ENCODE peak calls at places on chromosomes 6 and 20, in seven cellular contexts. H, D, Y, N, X, C and I are unnamed samples.

GRCh38 chr20:40672095-40672494 is 16.9 kb downstream of the MAFB start:
- DNase-seq in X (no peak), D (no peak), N (no peak), Y (no peak), C (no peak), H (no peak), I (no peak)

GRCh38 chr20:19880256-19881079 is 122.4 kb downstream of the RIN2 start:
- DNase-seq in N (no peak), C (peak), D (peak), X (no peak), H (peak), Y (no peak), I (no peak)

GRCh38 chr6:35713426-35713825 is 23.4 kb upstream of the ARMC12 start:
- DNase-seq in C (no peak), N (no peak), H (no peak), D (no peak), Y (no peak), X (no peak), I (no peak)

GRCh38 chr20:32208499-32209154 is 947 bp downstream of the POFUT1 start:
- DNase-seq in X (no peak), C (no peak), H (no peak), D (no peak), N (no peak), Y (peak), I (no peak)

GRCh38 chr6:144474290-144474689 is 189.2 kb downstream of the UTRN start:
- DNase-seq in X (no peak), D (no peak), Y (no peak), N (no peak), H (no peak), C (no peak), I (no peak)

GRCh38 chr6:47455533-47456209 is 21.9 kb upstream of the CD2AP start:
- DNase-seq in N (no peak), C (no peak), X (no peak), D (peak), Y (no peak), H (no peak), I (no peak)

GRCh38 chr6:106510090-106510970 is 119.0 kb downstream of the RTN4IP1 start:
- DNase-seq in C (no peak), H (no peak), Y (peak), D (peak), X (peak), N (no peak), I (peak)

GRCh38 chr20:18007534-18008292 is 38.9 kb downstream of the MGME1 start:
- DNase-seq in D (no peak), H (no peak), N (no peak), Y (no peak), X (no peak), C (no peak), I (peak)

GRCh38 chr20:46963196-46963529 is 68.5 kb downstream of the EYA2 start:
- DNase-seq in C (no peak), Y (no peak), X (no peak), H (no peak), N (no peak), D (no peak), I (no peak)

GRCh38 chr6:143842468-143842901 is 653 bp upstream of the LTV1 start:
- DNase-seq in N (no peak), Y (peak), C (no peak), H (peak), D (peak), X (no peak), I (peak)

GRCh38 chr20:43432498-43432897 is 25.2 kb upstream of the SRSF6 start:
- DNase-seq in H (no peak), Y (no peak), N (no peak), D (no peak), X (no peak), C (no peak), I (no peak)

GRCh38 chr20:43431120-43431519 is 26.6 kb upstream of the SRSF6 start:
- DNase-seq in H (no peak), Y (no peak), N (no peak), X (no peak), D (no peak), C (no peak), I (no peak)

GRCh38 chr20:43434565-43434964 is 23.1 kb upstream of the SRSF6 start:
- DNase-seq in D (no peak), H (no peak), X (no peak), N (no peak), C (no peak), Y (no peak), I (no peak)

GRCh38 chr20:43430265-43430664 is 27.4 kb upstream of the SRSF6 start:
- DNase-seq in Y (no peak), N (no peak), X (no peak), D (no peak), H (no peak), C (no peak), I (no peak)

DNA sequence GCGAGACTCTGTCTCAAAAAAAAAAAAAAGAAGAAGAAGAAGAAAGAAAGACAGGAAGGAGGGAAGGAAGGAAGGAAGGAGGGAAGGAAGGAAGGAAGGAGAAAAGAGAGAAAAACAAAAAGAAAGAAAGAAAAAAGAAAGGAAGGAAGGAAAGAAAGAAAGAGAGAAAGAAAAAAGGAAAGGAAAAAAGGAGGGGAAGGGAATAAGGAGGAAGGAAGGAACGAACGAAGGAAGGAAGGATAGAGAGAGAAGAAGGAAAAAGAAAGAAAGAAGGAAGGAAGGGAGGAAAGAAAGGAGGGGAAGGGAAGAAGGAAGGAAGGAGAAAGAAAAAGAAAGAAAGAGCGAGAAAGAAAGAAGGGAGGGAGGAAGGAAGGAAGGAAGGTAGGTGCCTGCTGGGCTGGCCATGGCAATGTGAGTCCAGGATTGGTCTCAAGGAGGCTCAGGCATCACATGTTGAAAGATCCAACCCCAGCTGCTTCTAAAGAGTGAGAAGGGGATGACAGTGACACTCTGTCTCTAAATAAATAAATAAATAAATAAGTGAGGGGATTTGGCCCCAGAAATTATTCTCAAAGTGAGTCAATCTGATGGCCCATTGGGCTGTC is 24.3 kb upstream of the SRSF6 start:
- DNase-seq in H (no peak), N (no peak), X (no peak), Y (no peak), D (no peak), C (no peak), I (no peak)
- H3K4me3 ChIP-seq in H (no peak), N (no peak), X (no peak), Y (no peak), D (no peak), C (no peak), I (no peak)

GRCh38 chr20:9514072-9514460 is 324 bp upstream of the LAMP5 start:
- DNase-seq in C (no peak), D (no peak), X (no peak), N (no peak), H (no peak), Y (no peak), I (no peak)

GRCh38 chr20:9514461-9515210 is at the start of gene LAMP5:
- DNase-seq in N (no peak), H (peak), C (no peak), Y (peak), D (peak), X (no peak), I (peak)

GRCh38 chr20:9515761-9516657 is 1.6 kb downstream of the LAMP5 start:
- DNase-seq in Y (peak), H (no peak), N (no peak), X (no peak), C (no peak), D (peak), I (peak)

GRCh38 chr20:9516658-9516987 is 2.2 kb downstream of the LAMP5 start:
- DNase-seq in C (no peak), D (no peak), N (no peak), X (no peak), H (no peak), Y (no peak), I (no peak)

GRCh38 chr20:9515211-9515580 is 806 bp downstream of the LAMP5 start:
- DNase-seq in N (no peak), Y (no peak), H (no peak), C (no peak), X (no peak), D (no peak), I (peak)
- H3K4me3 ChIP-seq in N (no peak), Y (no peak), H (no peak), C (no peak), X (no peak), D (no peak), I (no peak)

GRCh38 chr6:27668442-27669275 is 195.8 kb upstream of the ZNF184 start:
- DNase-seq in H (peak), X (no peak), N (no peak), Y (peak), D (peak), C (peak), I (peak)

GRCh38 chr6:27667016-27667415 is 194.1 kb upstream of the ZNF184 start:
- DNase-seq in H (no peak), X (no peak), N (no peak), Y (no peak), D (no peak), C (no peak), I (no peak)

GRCh38 chr6:27669278-27669797 is 196.4 kb upstream of the ZNF184 start:
- DNase-seq in H (no peak), N (no peak), D (no peak), X (no peak), Y (no peak), C (peak), I (no peak)

GRCh38 chr6:27669798-27670301 is 196.9 kb upstream of the ZNF184 start:
- DNase-seq in C (no peak), Y (no peak), H (no peak), N (no peak), D (no peak), X (no peak), I (no peak)

GRCh38 chr6:27667651-27668441 is 194.9 kb upstream of the ZNF184 start:
- DNase-seq in C (peak), Y (no peak), H (no peak), X (no peak), N (no peak), D (no peak), I (no peak)
- H3K4me3 ChIP-seq in C (peak), Y (peak), H (peak), X (no peak), N (no peak), D (peak), I (no peak)

DNA sequence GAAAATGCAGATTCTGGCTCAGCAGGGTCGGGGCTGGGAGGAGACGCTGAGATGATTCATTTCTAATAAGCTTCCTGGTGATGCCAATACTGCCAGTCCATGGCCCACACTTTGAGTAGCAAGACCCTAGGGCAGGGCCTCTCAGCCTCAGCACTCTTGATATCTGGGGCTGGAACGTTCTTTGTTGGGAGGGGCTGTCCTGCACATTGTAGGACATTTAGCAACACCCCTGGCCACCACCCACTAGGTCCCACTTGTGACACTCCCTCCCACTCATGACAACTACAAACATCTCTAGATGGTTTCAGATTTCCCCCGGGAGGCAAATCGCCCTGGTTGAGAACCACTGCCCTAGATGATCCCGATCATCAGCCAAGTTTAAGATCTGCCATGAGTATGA is 191.0 kb downstream of the ZDHHC14 start:
- DNase-seq in N (no peak), H (no peak), C (no peak), D (no peak), Y (no peak), X (no peak), I (no peak)
- H3K4me3 ChIP-seq in N (no peak), H (no peak), C (no peak), D (no peak), Y (no peak), X (no peak), I (no peak)

DNA sequence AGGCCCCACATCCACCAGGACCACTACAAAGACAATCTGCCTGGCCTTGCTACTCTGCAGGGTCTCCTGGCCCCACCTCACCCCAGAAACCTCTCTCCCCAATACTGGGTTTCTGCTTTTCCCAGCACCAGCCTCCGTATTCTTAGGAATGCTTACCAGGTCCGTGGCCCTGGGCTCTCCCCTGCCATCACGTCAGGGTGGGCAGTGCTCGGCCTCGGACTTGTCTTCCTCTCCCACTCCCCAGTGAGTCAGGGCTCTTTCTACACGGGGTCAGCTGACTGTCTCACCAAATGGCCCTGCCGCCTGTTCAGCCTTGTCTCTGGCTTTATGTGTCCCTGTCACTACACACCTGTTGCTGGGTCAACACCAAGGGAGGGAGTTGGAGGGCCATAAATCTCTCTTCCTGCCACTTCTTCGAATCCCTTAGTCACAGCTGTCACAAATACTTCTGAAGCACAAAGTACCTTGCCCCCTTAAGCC is 3.2 kb downstream of the NNAT start:
- DNase-seq in X (no peak), N (no peak), Y (no peak), C (no peak), H (no peak), D (no peak), I (no peak)
- H3K4me3 ChIP-seq in X (no peak), N (no peak), Y (no peak), C (no peak), H (no peak), D (no peak), I (no peak)

GRCh38 chr6:10556496-10557391 is 35.6 kb downstream of the GCNT2 start:
- DNase-seq in X (no peak), H (no peak), N (no peak), Y (no peak), C (no peak), D (peak), I (no peak)
- H3K4me3 ChIP-seq in X (no peak), H (no peak), N (no peak), Y (peak), C (no peak), D (no peak), I (peak)

GRCh38 chr20:45346851-45347250 is 1.4 kb downstream of the SDC4 start:
- DNase-seq in C (no peak), X (no peak), D (peak), N (no peak), Y (peak), H (no peak), I (peak)
- H3K4me3 ChIP-seq in C (peak), X (no peak), D (peak), N (peak), Y (peak), H (peak), I (peak)

GRCh38 chr20:50094522-50094921 is 18.4 kb downstream of the UBE2V1 start:
- DNase-seq in N (no peak), H (no peak), Y (no peak), X (no peak), C (no peak), D (no peak), I (no peak)
- H3K4me3 ChIP-seq in N (no peak), H (no peak), Y (no peak), X (no peak), C (no peak), D (no peak), I (no peak)